ENCODE peak calls at places on chromosomes 12 and 14, in ten cellular contexts. H, L, E, P, R, B, O, I, X and U are unnamed samples.

GRCh38 chr14:64235652-64236640 is 58.2 kb downstream of the ESR2 start:
- DNase-seq in L (no peak), B (no peak), R (no peak), P (no peak), E (no peak), H (no peak), I (no peak), O (no peak), X (no peak), U (no peak)

GRCh38 chr14:52338282-52338681 is 24.2 kb downstream of the PTGER2 start:
- DNase-seq in I (no peak), E (no peak), P (no peak), L (peak; percentile 95), R (no peak), X (no peak), H (peak; percentile 44), O (no peak), B (no peak), U (no peak)

GRCh38 chr12:96099986-96100385 is 64.6 kb upstream of the LTA4H start:
- DNase-seq in L (no peak), O (no peak), X (no peak), I (no peak), B (no peak), R (no peak), P (no peak), E (no peak), H (no peak), U (no peak)

GRCh38 chr12:104090685-104091084 is 26.4 kb downstream of the HCFC2 start:
- DNase-seq in L (peak; percentile 15), I (no peak), X (no peak), R (no peak), O (no peak), B (no peak), P (no peak), E (no peak), H (no peak), U (no peak)

GRCh38 chr14:101601603-101602465 is 40.5 kb downstream of the DIO3 start:
- DNase-seq in O (no peak), E (no peak), L (no peak), B (peak; percentile 9), I (no peak), R (peak; percentile 6), H (no peak), P (no peak), X (no peak), U (no peak)

GRCh38 chr14:69667938-69668336 is 56.5 kb downstream of the SUSD6 start:
- DNase-seq in I (no peak), E (no peak), X (no peak), B (no peak), R (no peak), O (no peak), L (no peak), P (no peak), H (no peak), U (no peak)

GRCh38 chr14:59342516-59343484 is 122.4 kb downstream of the GPR135 start:
- DNase-seq in R (peak; percentile 45), H (no peak), X (no peak), P (no peak), O (no peak), I (no peak), E (no peak), L (peak; percentile 95), B (no peak), U (no peak)

GRCh38 chr12:3698218-3698974 is 54.5 kb downstream of the CRACR2A start:
- DNase-seq in X (peak; percentile 68), I (peak; percentile 82), E (no peak), B (no peak), H (no peak), O (no peak), P (no peak), R (no peak), L (peak; percentile 80), U (no peak)

GRCh38 chr12:123354600-123354999 is 10.0 kb downstream of the SBNO1 start:
- DNase-seq in R (no peak), L (no peak), X (no peak), E (no peak), P (no peak), H (no peak), I (no peak), O (no peak), B (no peak), U (no peak)

GRCh38 chr14:99475179-99475578 is 5.5 kb downstream of the SETD3 start:
- DNase-seq in H (no peak), E (no peak), O (no peak), P (no peak), X (no peak), L (no peak), I (no peak), B (no peak), R (no peak), U (no peak)

GRCh38 chr12:13691598-13691997 is 289.8 kb downstream of the GRIN2B start:
- DNase-seq in O (no peak), L (no peak), B (no peak), E (no peak), X (no peak), R (no peak), H (no peak), P (peak; percentile 34), I (no peak), U (no peak)

GRCh38 chr12:116200812-116201211 is 76.7 kb downstream of the MED13L start:
- DNase-seq in X (no peak), I (no peak), L (peak; percentile 54), R (no peak), H (no peak), B (no peak), E (no peak), P (no peak), O (no peak), U (no peak)

GRCh38 chr14:54881235-54881760 is 21.3 kb downstream of the GCH1 start:
- DNase-seq in H (peak; percentile 45), P (no peak), O (no peak), E (peak; percentile 18), R (no peak), L (no peak), I (peak; percentile 39), X (no peak), B (no peak), U (no peak)

GRCh38 chr12:114853003-114853529 is 169.1 kb upstream of the TBX3 start:
- DNase-seq in H (no peak), L (no peak), I (no peak), B (no peak), R (no peak), E (no peak), P (no peak), O (no peak), X (no peak), U (no peak)

GRCh38 chr14:51081209-51081608 is 13.7 kb downstream of the TRIM9 start:
- DNase-seq in P (no peak), O (no peak), X (no peak), I (no peak), B (no peak), R (no peak), L (no peak), H (no peak), E (no peak), U (no peak)

GRCh38 chr12:103169-103981 is 36.8 kb downstream of the IQSEC3 start:
- DNase-seq in I (no peak), H (no peak), P (no peak), R (no peak), L (no peak), B (no peak), E (no peak), O (no peak), X (peak; percentile 34), U (no peak)

GRCh38 chr12:117567644-117568043 is 206.2 kb upstream of the NOS1 start:
- DNase-seq in B (no peak), R (no peak), E (no peak), O (no peak), L (no peak), X (no peak), I (no peak), H (no peak), P (no peak), U (no peak)

GRCh38 chr14:50775357-50775756 is 55.6 kb downstream of the NIN start:
- DNase-seq in L (peak; percentile 98), I (peak; percentile 71), E (no peak), X (no peak), R (no peak), P (no peak), H (no peak), O (no peak), B (no peak), U (no peak)